ENCODE peak calls at places on chromosomes 11 and 22, in five cellular contexts. L, K, X, W and O are unnamed samples. For H3K27me3, the result is how much of the 10 kb centered on the place peaks cover.

GRCh38 chr11:34915136-34916013 is 804 bp downstream of the APIP start:
- DNase-seq in L (no peak), K (no peak), X (no peak), W (no peak), O (no peak)

GRCh38 chr11:120465921-120466534 is 45.5 kb upstream of the GRIK4 start:
- DNase-seq in L (no peak), K (no peak), X (no peak), W (no peak), O (no peak)

GRCh38 chr22:48268293-48268692 is 1505.8 kb downstream of the TBC1D22A start:
- DNase-seq in L (no peak), K (no peak), X (no peak), W (no peak), O (no peak)

GRCh38 chr11:111949519-111950426 is 12.6 kb downstream of the DIXDC1 start:
- DNase-seq in L (no peak), K (no peak), X (no peak), W (no peak), O (peak)

GRCh38 chr11:44496391-44496790 is 69.1 kb upstream of the CD82 start:
- DNase-seq in L (no peak), K (no peak), X (no peak), W (peak), O (no peak)

GRCh38 chr11:89182773-89183172 is 5.1 kb downstream of the TYR start:
- DNase-seq in L (no peak), K (no peak), X (no peak), W (peak), O (no peak)

GRCh38 chr11:123083623-123084029 is 21.7 kb upstream of the HSPA8 start:
- DNase-seq in L (peak), K (peak), X (peak), W (peak), O (peak)

GRCh38 chr11:86459002-86459385 is 84.3 kb downstream of the CCDC81 start:
- DNase-seq in L (no peak), K (no peak), X (no peak), W (no peak), O (no peak)

GRCh38 chr22:28911777-28912669 is 28.7 kb downstream of the ZNRF3 start:
- DNase-seq in L (no peak), K (no peak), X (no peak), W (peak), O (no peak)

GRCh38 chr11:76577199-76577920 is 93.2 kb downstream of the LRRC32 start:
- DNase-seq in L (no peak), K (no peak), X (peak), W (peak), O (no peak)

GRCh38 chr11:2940166-2940929 is 11.1 kb upstream of the PHLDA2 start:
- DNase-seq in L (no peak), K (peak), X (peak), W (no peak), O (peak)

GRCh38 chr11:70506658-70506970 is 108.3 kb downstream of the CTTN start:
- DNase-seq in L (no peak), K (peak), X (no peak), W (no peak), O (no peak)

GRCh38 chr11:46665356-46665755 is 35.1 kb downstream of the ARHGAP1 start:
- DNase-seq in L (no peak), K (no peak), X (no peak), W (no peak), O (no peak)

GRCh38 chr11:62923634-62924411 is 2.7 kb upstream of the CHRM1 start:
- DNase-seq in L (no peak), K (no peak), X (no peak), W (peak), O (no peak)

GRCh38 chr22:42313804-42314581 is 43.5 kb upstream of the TCF20 start:
- DNase-seq in L (no peak), K (no peak), X (peak), W (peak), O (no peak)

GRCh38 chr11:26820739-26821138 is 98.9 kb upstream of the SLC5A12 start:
- DNase-seq in L (no peak), K (no peak), X (no peak), W (no peak), O (no peak)

GRCh38 chr11:59544869-59545178 is 33.5 kb downstream of the OR4D9 start:
- DNase-seq in L (no peak), K (no peak), X (no peak), W (no peak), O (no peak)

GRCh38 chr22:30675436-30675835 is 7.8 kb upstream of the DUSP18 start:
- DNase-seq in L (no peak), K (no peak), X (no peak), W (no peak), O (no peak)

DNA sequence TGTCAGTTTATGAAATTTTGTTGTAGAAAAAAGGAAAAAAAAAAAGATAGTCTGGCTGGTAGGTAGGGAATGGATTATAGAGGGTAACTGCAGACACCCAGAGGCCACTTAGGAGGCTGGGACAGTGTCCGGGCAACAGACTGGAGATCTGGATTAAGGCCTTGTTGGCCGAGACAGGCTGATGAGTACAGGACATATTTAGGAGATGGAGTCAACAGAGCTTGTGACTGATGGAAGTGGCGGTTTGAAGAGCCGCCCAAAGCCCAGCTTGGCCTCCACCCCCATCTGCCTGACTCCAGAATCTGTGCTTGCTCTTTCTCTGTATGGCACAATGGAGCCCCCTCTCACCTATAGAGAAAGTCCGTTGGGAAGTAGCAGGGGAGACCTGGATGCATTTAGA is 7.6 kb downstream of the PLEKHB1 start:
- DNase-seq in L (no peak), K (no peak), X (no peak), W (no peak), O (no peak)
- H3K27me3 ChIP-seq in L (under half), K (under half), X (under half), W (under half), O (under half)

DNA sequence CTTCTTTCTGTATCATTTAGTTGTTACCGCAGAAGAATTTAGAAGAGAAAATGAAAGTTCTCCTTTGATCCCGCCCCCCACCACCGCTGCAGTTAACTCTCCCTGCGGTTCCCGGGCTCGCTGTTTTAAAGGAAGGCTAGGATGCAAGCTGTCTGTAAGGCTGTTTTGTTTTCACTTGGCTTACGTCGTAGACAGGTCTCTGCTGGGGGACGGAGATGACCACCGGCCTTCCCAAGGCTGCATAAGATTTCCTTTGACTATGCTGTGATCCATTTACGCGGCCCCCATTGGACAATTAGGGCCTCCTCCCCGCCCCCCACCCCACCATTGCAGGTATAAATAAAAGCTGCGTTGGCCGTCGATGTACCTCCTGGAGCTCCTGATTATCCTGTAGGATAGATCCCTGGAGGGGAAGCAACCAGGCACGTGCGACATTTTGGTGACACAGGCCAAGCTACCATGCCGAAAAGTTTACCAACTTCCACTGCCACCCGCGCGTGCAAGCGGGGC is 1.4 kb upstream of the CPT1A start:
- DNase-seq in L (peak), K (no peak), X (no peak), W (no peak), O (no peak)
- H3K27ac ChIP-seq in L (peak), K (no peak), X (peak), W (no peak), O (peak)

GRCh38 chr22:35629406-35630234 is 12.5 kb upstream of the MB start:
- DNase-seq in L (peak), K (peak), X (peak), W (peak), O (peak)
- H3K27me3 ChIP-seq in L (under half), K (under half), X (under half), W (under half), O (under half)

GRCh38 chr22:44693756-44694155 is 8.2 kb upstream of the PRR5 start:
- DNase-seq in L (no peak), K (no peak), X (no peak), W (no peak), O (no peak)
- H3K27ac ChIP-seq in L (no peak), K (no peak), X (no peak), W (no peak), O (no peak)

DNA sequence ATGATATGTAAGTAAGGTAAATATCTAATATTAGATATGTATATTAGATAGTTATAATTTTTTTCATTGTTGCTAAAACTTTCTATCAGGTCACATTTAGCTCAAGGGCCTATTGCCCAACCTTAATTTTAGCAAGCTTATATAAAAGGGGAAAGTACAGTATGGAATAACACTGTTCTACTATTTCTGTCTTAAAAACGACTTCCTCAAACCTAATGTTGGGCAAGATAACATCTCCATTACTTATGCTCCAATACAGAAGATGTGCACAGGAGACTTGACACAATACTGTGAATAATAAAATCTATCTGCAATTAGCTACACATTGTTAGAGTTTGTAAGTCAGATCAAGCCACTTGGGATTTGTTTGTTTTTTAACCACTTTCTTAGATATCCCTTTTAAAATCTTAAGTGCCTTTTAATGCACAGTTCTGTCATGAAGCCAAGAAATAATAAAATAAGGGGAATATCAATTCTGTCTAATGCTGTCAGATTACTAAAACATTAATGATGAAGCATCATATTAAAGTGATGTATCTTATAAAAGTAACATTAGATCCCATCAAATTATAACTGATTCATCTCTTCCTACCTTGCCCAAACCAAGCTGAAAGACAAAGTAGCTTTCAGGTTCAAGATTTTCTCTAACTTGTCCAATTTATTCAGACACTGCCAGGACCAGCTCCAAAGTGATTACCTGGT is 98.0 kb downstream of the SIK3 start:
- DNase-seq in L (no peak), K (no peak), X (no peak), W (no peak), O (no peak)
- H3K27me3 ChIP-seq in L (under half), K (under half), X (under half), W (under half), O (under half)